ENCODE peak calls at places on chromosomes 7 and 10, in six cellular contexts. K, Z, N, D, C and R are unnamed samples.

GRCh38 chr10:117458571-117458970 is 83.3 kb upstream of the PDZD8 start:
- DNase-seq in K (no peak), Z (no peak), N (no peak), D (no peak), C (no peak), R (no peak)

GRCh38 chr10:29377333-29377961 is 88.6 kb downstream of the LYZL1 start:
- DNase-seq in K (peak), Z (no peak), N (no peak), D (peak), C (peak), R (no peak)

GRCh38 chr7:145957160-145957890 is 159.3 kb upstream of the CNTNAP2 start:
- DNase-seq in K (no peak), Z (no peak), N (no peak), D (no peak), C (no peak), R (no peak)

GRCh38 chr10:80599424-80599847 is 61.7 kb downstream of the SH2D4B start:
- DNase-seq in K (peak), Z (peak), N (no peak), D (peak), C (peak), R (no peak)

GRCh38 chr7:82778021-82778420 is 334.4 kb upstream of the CACNA2D1 start:
- DNase-seq in K (no peak), Z (no peak), N (no peak), D (no peak), C (no peak), R (no peak)

GRCh38 chr10:126197036-126197543 is 191.2 kb downstream of the ADAM12 start:
- DNase-seq in K (no peak), Z (no peak), N (no peak), D (no peak), C (no peak), R (no peak)

GRCh38 chr10:61836888-61837747 is 64.4 kb upstream of the ARID5B start:
- DNase-seq in K (peak), Z (no peak), N (no peak), D (peak), C (no peak), R (peak)

GRCh38 chr7:134502463-134502862 is 24.9 kb upstream of the AKR1B10 start:
- DNase-seq in K (no peak), Z (no peak), N (no peak), D (no peak), C (peak), R (no peak)

GRCh38 chr10:30765611-30766010 is 136.1 kb upstream of the LYZL2 start:
- DNase-seq in K (no peak), Z (no peak), N (no peak), D (no peak), C (no peak), R (no peak)

GRCh38 chr10:121172406-121172805 is 321.2 kb downstream of the WDR11 start:
- DNase-seq in K (no peak), Z (no peak), N (no peak), D (no peak), C (peak), R (no peak)

GRCh38 chr10:80699602-80700039 is 161.9 kb downstream of the SH2D4B start:
- DNase-seq in K (peak), Z (peak), N (no peak), D (peak), C (peak), R (no peak)

GRCh38 chr10:87740232-87740631 is 77.8 kb downstream of the ATAD1 start:
- DNase-seq in K (no peak), Z (no peak), N (no peak), D (no peak), C (no peak), R (peak)

GRCh38 chr7:107123392-107123791 is 45.4 kb upstream of the HBP1 start:
- DNase-seq in K (no peak), Z (no peak), N (no peak), D (no peak), C (no peak), R (no peak)

GRCh38 chr10:30903397-30904138 is 128.1 kb downstream of the ZNF438 start:
- DNase-seq in K (no peak), Z (no peak), N (no peak), D (no peak), C (no peak), R (no peak)

GRCh38 chr10:48653347-48653746 is 31.3 kb upstream of the WDFY4 start:
- DNase-seq in K (no peak), Z (no peak), N (no peak), D (no peak), C (no peak), R (no peak)

GRCh38 chr10:132524443-132525285 is 12.9 kb upstream of the INPP5A start:
- DNase-seq in K (no peak), Z (peak), N (no peak), D (no peak), C (no peak), R (no peak)

GRCh38 chr7:90401989-90402388 is 1.3 kb upstream of the CLDN12 start:
- DNase-seq in K (peak), Z (no peak), N (peak), D (no peak), C (peak), R (no peak)

GRCh38 chr10:16779375-16779774 is 37.8 kb downstream of the RSU1 start:
- DNase-seq in K (no peak), Z (no peak), N (no peak), D (no peak), C (no peak), R (no peak)

GRCh38 chr7:94980418-94981142 is 73.2 kb downstream of the PPP1R9A start:
- DNase-seq in K (no peak), Z (no peak), N (no peak), D (no peak), C (no peak), R (no peak)

GRCh38 chr10:64571053-64571452 is 1049.9 kb downstream of the REEP3 start:
- DNase-seq in K (no peak), Z (no peak), N (no peak), D (no peak), C (no peak), R (no peak)

GRCh38 chr7:7972128-7972527 is 3.5 kb downstream of the GLCCI1 start:
- DNase-seq in K (no peak), Z (no peak), N (peak), D (no peak), C (peak), R (no peak)

GRCh38 chr10:64271983-64272382 is 750.8 kb downstream of the REEP3 start:
- DNase-seq in K (no peak), Z (no peak), N (no peak), D (no peak), C (no peak), R (no peak)

GRCh38 chr7:46569117-46569433 is 648.0 kb upstream of the IGFBP3 start:
- DNase-seq in K (no peak), Z (no peak), N (no peak), D (peak), C (no peak), R (no peak)

GRCh38 chr7:54813398-54813797 is 54.4 kb upstream of the SEC61G start:
- DNase-seq in K (no peak), Z (no peak), N (no peak), D (no peak), C (peak), R (no peak)

GRCh38 chr10:29431711-29432110 is 142.8 kb downstream of the LYZL1 start:
- DNase-seq in K (no peak), Z (no peak), N (no peak), D (no peak), C (no peak), R (no peak)

GRCh38 chr7:55477781-55478374 is 94.4 kb downstream of the VOPP1 start:
- DNase-seq in K (no peak), Z (peak), N (no peak), D (peak), C (no peak), R (no peak)

GRCh38 chr10:29585488-29585976 is 49.2 kb downstream of the SVIL start:
- DNase-seq in K (no peak), Z (no peak), N (no peak), D (no peak), C (no peak), R (no peak)

GRCh38 chr7:111232249-111233084 is 141.5 kb downstream of the LRRN3 start:
- DNase-seq in K (no peak), Z (no peak), N (no peak), D (no peak), C (no peak), R (peak)

GRCh38 chr10:5515948-5516761 is 8.6 kb upstream of the CALML3 start:
- DNase-seq in K (no peak), Z (peak), N (no peak), D (no peak), C (no peak), R (no peak)

GRCh38 chr7:138726288-138726687 is 25.1 kb upstream of the SVOPL start:
- DNase-seq in K (no peak), Z (no peak), N (no peak), D (no peak), C (no peak), R (no peak)